ENCODE peak calls at places on chromosomes 7 and 10, in six cellular contexts. G is coronary artery; T is left ventricle myocardium inferior; A is OCI-LY7; D is IMR-90; X is CD8-positive, alpha-beta T cell. V is an unnamed sample.

GRCh38 chr7:23018747-23019146 is 4.8 kb upstream of the HYCC1 start:
- DNase-seq in G (no peak), T (no peak), A (no peak), D (peak; percentile 36), X (no peak), V (peak; percentile 51)

GRCh38 chr7:94069154-94069739 is 65.1 kb upstream of the BET1 start:
- DNase-seq in G (no peak), T (no peak), A (peak; percentile 62), D (peak; percentile 49), X (no peak), V (no peak)

GRCh38 chr10:88493676-88494483 is 89.2 kb downstream of the RNLS start:
- DNase-seq in G (no peak), T (no peak), A (peak; percentile 4), D (peak; percentile 85), X (no peak), V (peak; percentile 70)

GRCh38 chr7:92255308-92255707 is 9.5 kb downstream of the ANKIB1 start:
- DNase-seq in G (no peak), T (no peak), A (no peak), D (peak; percentile 93), X (no peak), V (peak; percentile 61)

GRCh38 chr7:69996132-69996531 is 397.9 kb downstream of the AUTS2 start:
- DNase-seq in G (no peak), T (no peak), A (no peak), D (no peak), X (no peak), V (no peak)

GRCh38 chr10:124166431-124167125 is 73.2 kb upstream of the CHST15 start:
- DNase-seq in G (peak; percentile 60), T (no peak), A (no peak), D (no peak), X (no peak), V (no peak)

GRCh38 chr10:124525751-124526600 is 64.4 kb downstream of the LHPP start:
- DNase-seq in G (no peak), T (no peak), A (no peak), D (no peak), X (no peak), V (no peak)

GRCh38 chr7:71793251-71793650 is 618.9 kb downstream of the CALN1 start:
- DNase-seq in G (no peak), T (no peak), A (no peak), D (no peak), X (no peak), V (no peak)

GRCh38 chr10:62433181-62433692 is 59.1 kb downstream of the ZNF365 start:
- DNase-seq in G (no peak), T (peak; percentile 27), A (no peak), D (peak; percentile 97), X (no peak), V (peak; percentile 94)

GRCh38 chr7:21999896-22000295 is 54.2 kb upstream of the CDCA7L start:
- DNase-seq in G (no peak), T (no peak), A (no peak), D (peak; percentile 13), X (no peak), V (no peak)

GRCh38 chr10:32259551-32259950 is 87.4 kb downstream of the EPC1 start:
- DNase-seq in G (no peak), T (no peak), A (no peak), D (no peak), X (no peak), V (no peak)

GRCh38 chr10:132714096-132714721 is 71.7 kb downstream of the NKX6-2 start:
- DNase-seq in G (no peak), T (peak; percentile 16), A (no peak), D (no peak), X (no peak), V (no peak)

GRCh38 chr7:44375236-44375699 is 49.9 kb upstream of the CAMK2B start:
- DNase-seq in G (no peak), T (no peak), A (no peak), D (no peak), X (no peak), V (no peak)

GRCh38 chr10:73263948-73264347 is 11.5 kb upstream of the MRPS16 start:
- DNase-seq in G (no peak), T (no peak), A (peak; percentile 37), D (peak; percentile 36), X (no peak), V (no peak)

GRCh38 chr7:158067219-158067930 is 520.2 kb downstream of the PTPRN2 start:
- DNase-seq in G (no peak), T (no peak), A (no peak), D (no peak), X (no peak), V (no peak)

GRCh38 chr10:110141185-110141584 is 66.2 kb upstream of the MXI1 start:
- DNase-seq in G (no peak), T (no peak), A (no peak), D (peak; percentile 21), X (no peak), V (peak; percentile 19)

GRCh38 chr7:988426-988911 is 5.5 kb downstream of the CYP2W1 start:
- DNase-seq in G (no peak), T (no peak), A (no peak), D (no peak), X (no peak), V (no peak)

GRCh38 chr7:151274936-151275812 is 26.7 kb upstream of the SMARCD3 start:
- DNase-seq in G (no peak), T (no peak), A (no peak), D (no peak), X (no peak), V (no peak)

DNA sequence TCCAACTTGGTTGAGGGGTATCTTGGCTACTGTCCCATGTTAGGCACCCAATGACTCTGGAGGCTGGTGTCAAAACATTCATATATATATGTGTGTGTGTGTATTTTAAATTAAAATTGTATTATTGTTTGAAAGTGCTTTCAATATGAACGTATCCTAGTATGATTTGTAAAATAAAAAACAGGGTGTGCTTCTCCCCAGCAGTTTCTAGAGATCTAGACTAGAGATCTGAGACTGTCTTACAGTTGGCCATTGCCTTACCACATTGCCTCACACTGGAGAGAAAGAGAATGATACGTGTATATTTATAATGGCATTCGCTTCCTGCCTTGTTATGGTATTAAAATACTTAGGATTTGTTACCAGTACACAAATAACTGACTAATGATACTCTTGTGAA is 1.2 kb downstream of the BAG3 start:
- DNase-seq in G (no peak), T (no peak), A (peak; percentile 46), D (peak; percentile 82), X (no peak), V (peak; percentile 53)
- TF ChIP-seq CTCF in G (no peak), T (peak; percentile 33), A (peak; percentile 71), D (peak; percentile 44), X (peak; percentile 50), V (no peak)

DNA sequence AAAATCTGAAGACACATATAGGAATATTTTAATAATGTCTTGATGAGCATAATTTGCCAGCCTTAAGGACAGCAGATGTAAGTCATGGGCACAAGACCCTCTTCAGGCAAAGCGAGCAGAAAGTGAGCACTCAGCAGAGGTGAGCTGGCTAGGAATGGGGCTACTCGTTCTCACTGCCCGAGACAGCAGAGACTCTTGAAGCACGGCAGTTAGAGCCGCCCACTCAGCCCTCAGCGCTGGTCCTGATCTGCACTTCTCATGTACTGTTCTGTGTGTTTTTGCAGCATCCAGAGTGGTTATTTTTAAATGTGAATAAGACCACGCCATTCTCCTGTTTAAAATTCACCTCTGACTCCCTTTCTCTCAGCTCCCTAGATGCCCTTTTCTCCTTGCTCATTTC is 65.3 kb downstream of the GFRA1 start:
- DNase-seq in G (no peak), T (no peak), A (no peak), D (no peak), X (no peak), V (no peak)
- H3K4me3 ChIP-seq in G (no peak overlapping the region), T (no peak overlapping the region), A (no peak overlapping the region), D (no peak overlapping the region), X (no peak overlapping the region), V (no peak overlapping the region)

DNA sequence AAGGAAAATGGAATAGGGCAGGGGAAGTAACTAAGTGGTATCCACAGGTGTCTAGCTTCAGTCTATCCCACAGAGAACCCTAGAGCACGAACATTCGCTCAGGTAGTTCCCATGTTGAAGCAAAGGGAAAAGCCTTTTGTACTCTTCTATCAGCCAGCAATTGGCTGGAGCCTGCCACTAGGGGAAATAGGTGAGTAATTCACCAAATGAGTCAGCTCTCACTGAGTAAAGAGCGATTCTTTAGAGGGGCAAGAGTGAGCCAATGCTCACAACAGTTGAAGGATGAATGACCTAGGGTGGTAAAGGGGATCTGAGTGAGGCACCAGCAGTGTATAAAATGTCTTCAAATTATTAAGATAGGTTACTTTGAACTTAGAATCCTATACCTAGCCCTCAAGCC is 94.1 kb upstream of the ZNF800 start:
- DNase-seq in G (no peak), T (no peak), A (no peak), D (peak; percentile 0), X (no peak), V (no peak)
- TF ChIP-seq CTCF in G (no peak), T (no peak), A (no peak), D (no peak), X (no peak), V (no peak)

GRCh38 chr7:128791121-128791967 is 424 bp upstream of the CCDC136 start:
- DNase-seq in G (no peak), T (peak; percentile 79), A (peak; percentile 86), D (peak; percentile 38), X (peak; percentile 70), V (peak; percentile 59)

GRCh38 chr7:128790297-128791037 is 1.3 kb upstream of the CCDC136 start:
- DNase-seq in G (no peak), T (no peak), A (no peak), D (no peak), X (no peak), V (no peak)

GRCh38 chr7:128793184-128793552 is 1.4 kb downstream of the CCDC136 start:
- DNase-seq in G (no peak), T (no peak), A (no peak), D (no peak), X (no peak), V (no peak)

GRCh38 chr7:128792471-128793183 is 859 bp downstream of the CCDC136 start:
- DNase-seq in G (no peak), T (peak; percentile 44), A (peak; percentile 17), D (no peak), X (no peak), V (no peak)

DNA sequence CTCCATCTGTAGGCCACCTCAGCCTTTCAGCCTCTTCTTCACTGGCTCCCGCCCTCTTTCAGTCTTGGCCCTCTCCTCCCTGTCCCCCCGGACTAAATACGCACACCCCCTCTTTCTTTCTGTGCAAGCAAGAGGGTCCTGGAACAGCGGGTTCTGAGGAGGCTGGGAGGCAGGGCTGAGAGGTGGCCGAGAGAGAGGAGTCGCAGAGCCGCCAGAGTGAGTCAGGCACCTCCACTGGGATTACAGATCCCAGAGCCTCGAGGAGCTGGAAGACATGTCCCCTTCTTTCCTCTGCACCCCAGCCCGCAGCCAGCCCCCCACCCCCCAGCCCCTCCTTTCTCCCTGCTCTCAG is at the start of gene CCDC136:
- DNase-seq in G (no peak), T (no peak), A (no peak), D (peak; percentile 27), X (no peak), V (no peak)
- H3K4me3 ChIP-seq in G (peak within 1 kb of the TSS; percentile 79), T (peak within 1 kb of the TSS; percentile 82), A (peak within 1 kb of the TSS; percentile 77), D (peak within 1 kb of the TSS; percentile 95), X (peak within 1 kb of the TSS; percentile 71), V (peak within 1 kb of the TSS; percentile 74)